ENCODE peak calls at places on chromosome 3, in eight cellular contexts. T is stimulated activated CD8-positive, alpha-beta memory T cell treated with anti-CD3 and anti-CD28 coated beads, Interleukin-15, amount 100 ng/mL, for 24 hours; Z is NCI-H1436; W is substantia nigra; D is CD8-positive, alpha-beta memory T cell; S is WTC11; C is cardiac muscle cell; Q is COLO829. R is an unnamed sample.

GRCh38 chr3:182886497-182886896 is 93.2 kb downstream of the ATP11B start:
- DNase-seq in T (no peak), Z (no peak), W (no peak), D (no peak), S (no peak), C (no peak), Q (no peak), R (no peak)

GRCh38 chr3:48015451-48016182 is 599 bp downstream of the MAP4 start:
- DNase-seq in T (no peak), Z (no peak), W (no peak), D (no peak), S (no peak), C (peak), Q (no peak), R (no peak)

GRCh38 chr3:45929042-45929679 is 14.1 kb upstream of the CXCR6 start:
- DNase-seq in T (peak), Z (no peak), W (no peak), D (peak), S (peak), C (peak), Q (peak), R (no peak)

GRCh38 chr3:177944228-177944661 is 592.0 kb upstream of the KCNMB2 start:
- DNase-seq in T (no peak), Z (no peak), W (no peak), D (no peak), S (no peak), C (no peak), Q (no peak), R (no peak)

GRCh38 chr3:71926242-71926560 is 141.3 kb upstream of the PROK2 start:
- DNase-seq in T (no peak), Z (peak), W (no peak), D (no peak), S (peak), C (peak), Q (no peak), R (peak)

GRCh38 chr3:42501681-42502428 is 588 bp upstream of the VIPR1 start:
- DNase-seq in T (no peak), Z (no peak), W (peak), D (peak), S (peak), C (peak), Q (no peak), R (no peak)

GRCh38 chr3:6452974-6453373 is 407.9 kb upstream of the GRM7 start:
- DNase-seq in T (no peak), Z (no peak), W (no peak), D (no peak), S (no peak), C (no peak), Q (no peak), R (no peak)

GRCh38 chr3:151964768-151965167 is 91.3 kb downstream of the SUCNR1 start:
- DNase-seq in T (no peak), Z (no peak), W (no peak), D (no peak), S (no peak), C (no peak), Q (no peak), R (no peak)

GRCh38 chr3:156605686-156606605 is 51.0 kb upstream of the SSR3 start:
- DNase-seq in T (no peak), Z (no peak), W (peak), D (no peak), S (peak), C (peak), Q (no peak), R (peak)

GRCh38 chr3:166510382-166510781 is 673.2 kb upstream of the BCHE start:
- DNase-seq in T (no peak), Z (no peak), W (no peak), D (no peak), S (peak), C (no peak), Q (no peak), R (peak)

GRCh38 chr3:30894521-30895289 is at the start of gene GADL1:
- DNase-seq in T (no peak), Z (peak), W (no peak), D (no peak), S (peak), C (peak), Q (peak), R (peak)

GRCh38 chr3:127419641-127420354 is 132.0 kb upstream of the PRR20G start:
- DNase-seq in T (no peak), Z (no peak), W (no peak), D (no peak), S (no peak), C (no peak), Q (no peak), R (no peak)

GRCh38 chr3:153372326-153372725 is 210.3 kb downstream of the RAP2B start:
- DNase-seq in T (no peak), Z (no peak), W (no peak), D (no peak), S (no peak), C (peak), Q (no peak), R (no peak)

GRCh38 chr3:194574639-194575483 is 58.4 kb downstream of the TMEM44 start:
- DNase-seq in T (no peak), Z (no peak), W (no peak), D (no peak), S (no peak), C (peak), Q (no peak), R (no peak)

GRCh38 chr3:43094851-43095250 is 11.0 kb downstream of the POMGNT2 start:
- DNase-seq in T (no peak), Z (no peak), W (no peak), D (no peak), S (no peak), C (no peak), Q (no peak), R (no peak)

GRCh38 chr3:159112724-159113123 is 310.9 kb downstream of the MFSD1 start:
- DNase-seq in T (no peak), Z (no peak), W (no peak), D (no peak), S (no peak), C (no peak), Q (no peak), R (no peak)

GRCh38 chr3:105503191-105503593 is 136.5 kb downstream of the ALCAM start:
- DNase-seq in T (no peak), Z (no peak), W (no peak), D (no peak), S (no peak), C (no peak), Q (no peak), R (no peak)

GRCh38 chr3:47985376-47985775 is 30.8 kb downstream of the MAP4 start:
- DNase-seq in T (no peak), Z (no peak), W (no peak), D (no peak), S (no peak), C (no peak), Q (no peak), R (no peak)

GRCh38 chr3:24641628-24642027 is 147.0 kb upstream of the THRB start:
- DNase-seq in T (no peak), Z (no peak), W (no peak), D (no peak), S (no peak), C (no peak), Q (no peak), R (no peak)

GRCh38 chr3:43796041-43796596 is 105.4 kb downstream of the ABHD5 start:
- DNase-seq in T (no peak), Z (no peak), W (no peak), D (no peak), S (no peak), C (no peak), Q (no peak), R (no peak)

GRCh38 chr3:42071720-42072582 is 19.2 kb upstream of the TRAK1 start:
- DNase-seq in T (no peak), Z (no peak), W (peak), D (no peak), S (no peak), C (peak), Q (peak), R (no peak)

GRCh38 chr3:32613183-32613582 is 42.5 kb upstream of the DYNC1LI1 start:
- DNase-seq in T (no peak), Z (no peak), W (no peak), D (no peak), S (no peak), C (no peak), Q (no peak), R (no peak)

GRCh38 chr3:148233403-148233802 is 464.3 kb upstream of the AGTR1 start:
- DNase-seq in T (no peak), Z (no peak), W (no peak), D (no peak), S (no peak), C (peak), Q (no peak), R (no peak)

GRCh38 chr3:149453140-149453805 is 21.2 kb upstream of the TM4SF4 start:
- DNase-seq in T (no peak), Z (no peak), W (no peak), D (no peak), S (no peak), C (no peak), Q (no peak), R (no peak)

GRCh38 chr3:181457190-181457589 is 254.5 kb upstream of the SOX2 start:
- DNase-seq in T (no peak), Z (no peak), W (peak), D (no peak), S (no peak), C (no peak), Q (peak), R (no peak)

GRCh38 chr3:65785065-65785645 is 253.6 kb downstream of the MAGI1 start:
- DNase-seq in T (no peak), Z (peak), W (no peak), D (no peak), S (no peak), C (peak), Q (peak), R (peak)

GRCh38 chr3:129461022-129461421 is 21.0 kb downstream of the IFT122 start:
- DNase-seq in T (no peak), Z (no peak), W (no peak), D (no peak), S (no peak), C (peak), Q (peak), R (no peak)

GRCh38 chr3:138242466-138242865 is 55.4 kb downstream of the ARMC8 start:
- DNase-seq in T (no peak), Z (no peak), W (no peak), D (no peak), S (no peak), C (no peak), Q (no peak), R (no peak)

GRCh38 chr3:5136619-5137429 is 14.7 kb downstream of the ARL8B start:
- DNase-seq in T (no peak), Z (no peak), W (no peak), D (no peak), S (no peak), C (peak), Q (no peak), R (no peak)

GRCh38 chr3:19934098-19934566 is at the start of gene EFHB:
- DNase-seq in T (no peak), Z (peak), W (no peak), D (no peak), S (peak), C (peak), Q (no peak), R (peak)

GRCh38 chr3:18288243-18288642 is 136.9 kb downstream of the SATB1 start:
- DNase-seq in T (no peak), Z (peak), W (no peak), D (no peak), S (no peak), C (no peak), Q (no peak), R (no peak)

GRCh38 chr3:185653949-185654757 is 68.1 kb downstream of the SENP2 start:
- DNase-seq in T (no peak), Z (no peak), W (no peak), D (no peak), S (no peak), C (peak), Q (no peak), R (no peak)

R was measured in NT2/D1.